ENCODE peak calls at places on chromosomes 6 and 20, in four cellular contexts. P is lower leg skin, G is esophagus squamous epithelium, Z is adrenal gland. N is an unnamed sample.

GRCh38 chr6:44177691-44178423 is 19.2 kb downstream of the CAPN11 start:
- DNase-seq in Z (peak; percentile 63), G (peak; percentile 24), P (no peak), N (no peak)

GRCh38 chr6:121993362-121993761 is 406.1 kb upstream of the HSF2 start:
- DNase-seq in Z (no peak), P (no peak), G (no peak), N (no peak)

GRCh38 chr20:36563415-36563814 is 10.0 kb upstream of the TGIF2 start:
- DNase-seq in G (no peak), Z (no peak), P (no peak), N (no peak)

GRCh38 chr6:147285087-147285855 is 81.1 kb downstream of the STXBP5 start:
- DNase-seq in G (no peak), P (no peak), Z (no peak), N (peak; percentile 60)

GRCh38 chr20:50198716-50199115 is 8.1 kb downstream of the CEBPB start:
- DNase-seq in Z (no peak), G (no peak), P (no peak), N (no peak)

GRCh38 chr6:154157706-154158105 is 118.7 kb downstream of the OPRM1 start:
- DNase-seq in Z (no peak), G (no peak), P (no peak), N (no peak)

GRCh38 chr6:107786179-107786578 is 37.9 kb downstream of the SCML4 start:
- DNase-seq in P (no peak), Z (no peak), G (no peak), N (no peak)

GRCh38 chr6:35713006-35713405 is 23.8 kb upstream of the ARMC12 start:
- DNase-seq in Z (peak; percentile 8), P (no peak), G (no peak), N (no peak)

GRCh38 chr20:2705931-2706645 is 13.5 kb downstream of the EBF4 start:
- DNase-seq in G (no peak), P (peak; percentile 81), Z (no peak), N (no peak)

GRCh38 chr20:21516861-21517565 is 3.1 kb upstream of the NKX2-2 start:
- DNase-seq in P (no peak), Z (no peak), G (no peak), N (no peak)

GRCh38 chr6:52297433-52297832 is 12.9 kb upstream of the MCM3 start:
- DNase-seq in P (no peak), G (no peak), Z (no peak), N (no peak)

GRCh38 chr6:121260651-121261102 is 73.6 kb downstream of the TBC1D32 start:
- DNase-seq in Z (no peak), G (no peak), P (no peak), N (no peak)

GRCh38 chr6:25966707-25967106 is 4.1 kb downstream of the TRIM38 start:
- DNase-seq in G (no peak), P (peak; percentile 34), Z (no peak), N (no peak)

GRCh38 chr20:56630086-56630493 is 984 bp downstream of the TFAP2C start:
- DNase-seq in P (peak; percentile 94), G (no peak), Z (peak; percentile 29), N (peak; percentile 62)

GRCh38 chr6:32522302-32523047 is 7.6 kb downstream of the HLA-DRB5 start:
- DNase-seq in P (no peak), G (no peak), Z (no peak), N (no peak)

GRCh38 chr20:8722277-8722928 is 346.5 kb upstream of the PLCB4 start:
- DNase-seq in Z (peak; percentile 29), P (no peak), G (no peak), N (peak; percentile 42)

GRCh38 chr20:35303735-35304431 is 11.7 kb upstream of the FAM83C start:
- DNase-seq in G (peak; percentile 26), P (peak; percentile 97), Z (peak; percentile 82), N (peak; percentile 85)

GRCh38 chr20:10314198-10314597 is 95.6 kb downstream of the SNAP25 start:
- DNase-seq in Z (no peak), G (no peak), P (no peak), N (no peak)

GRCh38 chr20:8664778-8665177 is 404.1 kb upstream of the PLCB4 start:
- DNase-seq in G (no peak), Z (no peak), P (no peak), N (no peak)

GRCh38 chr20:57662028-57662312 is 41.7 kb upstream of the ZBP1 start:
- DNase-seq in P (peak; percentile 83), Z (no peak), G (no peak), N (no peak)

GRCh38 chr6:80382796-80383195 is 276.3 kb downstream of the BCKDHB start:
- DNase-seq in G (no peak), Z (no peak), P (no peak), N (no peak)

GRCh38 chr6:39309942-39310531 is 4.2 kb downstream of the KCNK17 start:
- DNase-seq in Z (peak; percentile 73), P (no peak), G (no peak), N (peak; percentile 72)

GRCh38 chr6:111588366-111588765 is 17.3 kb downstream of the TRAF3IP2 start:
- DNase-seq in P (no peak), G (no peak), Z (no peak), N (no peak)

GRCh38 chr20:2742934-2743559 is 50.5 kb downstream of the EBF4 start:
- DNase-seq in P (no peak), G (no peak), Z (peak; percentile 50), N (peak; percentile 71)

GRCh38 chr6:135871878-135872277 is 20.4 kb downstream of the PDE7B start:
- DNase-seq in P (no peak), G (no peak), Z (no peak), N (no peak)

GRCh38 chr6:75217203-75217602 is 11.3 kb upstream of the COL12A1 start:
- DNase-seq in P (no peak), Z (no peak), G (no peak), N (no peak)

GRCh38 chr6:133092199-133092598 is 149.0 kb upstream of the EYA4 start:
- DNase-seq in P (no peak), Z (no peak), G (no peak), N (no peak)

GRCh38 chr6:25617997-25618396 is 34.0 kb upstream of the SCGN start:
- DNase-seq in P (no peak), Z (no peak), G (no peak), N (no peak)

GRCh38 chr6:108180776-108181175 is 15.0 kb downstream of the NR2E1 start:
- DNase-seq in Z (no peak), P (no peak), G (no peak), N (no peak)

GRCh38 chr6:86756623-86757246 is 180.6 kb upstream of the HTR1E start:
- DNase-seq in G (no peak), P (no peak), Z (no peak), N (no peak)

GRCh38 chr6:133814797-133815196 is 74.1 kb upstream of the TCF21 start:
- DNase-seq in G (no peak), Z (no peak), P (no peak), N (no peak)

GRCh38 chr20:50256577-50256976 is 65.9 kb downstream of the CEBPB start:
- DNase-seq in Z (no peak), G (no peak), P (no peak), N (no peak)

GRCh38 chr20:48732081-48732829 is 95.5 kb downstream of the PREX1 start:
- DNase-seq in Z (no peak), P (no peak), G (no peak), N (peak; percentile 11)

GRCh38 chr20:25270829-25271251 is 23.0 kb downstream of the PYGB start:
- DNase-seq in P (peak; percentile 50), Z (peak; percentile 5), G (no peak), N (no peak)

GRCh38 chr20:23162887-23163286 is 76.8 kb upstream of the CD93 start:
- DNase-seq in G (no peak), P (no peak), Z (no peak), N (no peak)

DNA sequence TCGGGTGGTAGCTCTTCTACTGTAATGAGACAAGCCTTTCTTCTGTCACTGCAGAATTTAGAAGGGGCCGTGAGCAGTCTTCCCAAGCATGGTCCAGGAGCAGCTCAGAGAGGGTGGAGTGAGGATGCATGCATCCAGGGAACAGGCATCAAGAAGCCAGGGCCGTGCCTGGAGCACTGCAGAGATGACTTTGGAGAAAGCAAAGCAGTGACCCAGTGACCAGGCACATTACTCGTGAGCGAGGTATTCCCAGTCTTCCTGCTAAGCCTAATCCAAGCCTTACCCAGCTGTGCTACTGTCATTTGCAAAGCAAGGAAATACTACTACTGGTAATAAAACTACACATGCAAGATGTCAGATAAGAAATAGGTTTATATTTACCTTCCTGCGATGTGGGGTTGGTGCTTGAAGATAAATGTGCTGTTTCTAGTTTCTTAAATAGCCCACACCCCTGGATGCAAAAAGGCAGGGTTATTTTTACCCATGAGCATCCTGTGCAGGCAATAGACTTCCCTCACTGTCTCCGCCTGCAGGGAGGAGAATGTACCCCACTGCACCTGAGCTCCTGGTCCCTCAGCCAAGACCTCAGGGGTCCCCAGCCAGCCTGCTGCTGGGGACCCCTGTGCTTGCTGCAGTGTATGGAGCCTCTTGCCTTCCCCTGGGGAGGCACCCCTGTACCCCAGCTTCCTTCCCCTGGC is 62.9 kb downstream of the SSR1 start:
- DNase-seq in P (no peak), G (no peak), Z (no peak), N (no peak)
- TF ChIP-seq POLR2A in P (no peak), G (no peak), Z (no peak), N (no peak)

DNA sequence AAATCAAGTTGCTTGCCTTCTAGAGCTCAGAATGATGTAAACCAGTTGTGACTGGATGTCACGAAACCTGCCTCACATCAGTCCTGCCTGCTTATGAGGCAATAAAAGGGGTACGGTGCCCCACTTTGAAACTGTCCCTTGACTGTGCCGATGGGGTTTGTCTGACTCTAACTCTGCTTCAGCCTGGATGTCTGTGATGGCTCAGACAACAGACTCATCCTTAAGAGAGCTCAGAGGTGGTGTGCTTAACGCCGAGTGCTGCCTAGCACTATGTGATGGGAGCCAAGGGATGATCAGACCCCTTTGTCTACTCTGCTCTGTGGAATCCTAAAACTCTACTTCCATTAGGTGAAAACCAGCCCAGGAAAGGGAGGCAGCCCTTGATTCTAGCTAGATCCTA is 18.9 kb downstream of the TOMM34 start:
- DNase-seq in P (no peak), Z (no peak), G (no peak), N (no peak)
- TF ChIP-seq POLR2A in P (no peak), Z (no peak), G (no peak), N (no peak)

DNA sequence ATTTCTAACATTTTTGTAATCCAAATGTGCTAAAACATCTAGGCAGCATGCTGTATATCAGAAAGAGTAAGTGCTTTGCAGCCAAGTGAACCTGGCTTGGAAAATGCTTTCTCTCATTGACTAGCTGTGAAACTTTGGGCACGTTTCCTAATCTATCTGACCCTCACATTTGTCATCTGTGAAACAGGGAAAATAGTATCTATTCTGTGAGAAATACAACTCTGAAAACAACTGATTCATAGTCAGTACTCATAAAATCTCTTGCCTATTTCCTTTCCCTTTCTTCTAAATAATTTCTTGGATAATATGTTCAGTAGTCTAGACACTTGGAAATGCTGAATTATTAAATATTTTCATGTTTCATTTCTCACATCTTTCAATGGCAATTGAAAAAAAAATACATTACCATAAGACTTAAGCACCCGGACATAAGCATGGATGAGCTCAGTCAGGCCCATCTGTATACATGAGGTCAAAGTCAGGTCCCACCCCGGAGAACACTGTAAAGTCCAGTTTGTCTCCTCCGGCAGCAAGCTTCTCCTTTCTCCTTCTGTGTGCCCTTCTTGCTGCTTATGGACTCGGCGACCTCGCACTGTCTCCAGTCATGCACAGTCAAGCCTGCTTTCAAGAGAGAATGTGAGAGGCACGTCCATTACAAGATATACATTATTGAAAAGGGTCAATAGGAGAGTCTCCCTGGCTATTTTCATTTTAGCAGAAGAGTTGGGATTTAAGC is 455.0 kb upstream of the SOX4 start:
- DNase-seq in P (no peak), G (no peak), Z (no peak), N (no peak)
- TF ChIP-seq POLR2A in P (no peak), G (no peak), Z (no peak), N (no peak)

GRCh38 chr6:71420693-71421328 is 132.2 kb downstream of the OGFRL1 start:
- DNase-seq in Z (peak; percentile 96), P (peak; percentile 99), G (peak; percentile 4), N (peak; percentile 44)
- TF ChIP-seq POLR2A in Z (peak; percentile 84), P (no peak), G (no peak), N (no peak)

N was measured in erythroblast.